ENCODE peak calls at places on chromosomes 16 and 17, in ten cellular contexts. C, L, Q, W, M, P, G, N, S and D are unnamed samples.

GRCh38 chr16:11084484-11085024 is 140.2 kb downstream of the CLEC16A start:
- DNase-seq in C (no peak), L (no peak), Q (no peak), W (no peak), M (no peak), P (no peak), G (no peak), N (peak; percentile 58), S (no peak), D (no peak)

GRCh38 chr17:42354956-42355843 is 33.0 kb downstream of the STAT3 start:
- DNase-seq in C (no peak), L (no peak), Q (no peak), W (no peak), M (no peak), P (no peak), G (no peak), N (no peak), S (no peak), D (no peak)

GRCh38 chr17:72928454-72929136 is 163.9 kb downstream of the SLC39A11 start:
- DNase-seq in C (no peak), L (no peak), Q (no peak), W (no peak), M (no peak), P (no peak), G (no peak), N (no peak), S (no peak), D (no peak)

GRCh38 chr16:85555549-85556455 is 57.3 kb upstream of the GSE1 start:
- DNase-seq in C (peak; percentile 83), L (no peak), Q (peak; percentile 40), W (peak; percentile 75), M (no peak), P (peak; percentile 55), G (peak; percentile 87), N (no peak), S (no peak), D (no peak)

GRCh38 chr17:31416503-31416923 is 25.0 kb downstream of the RAB11FIP4 start:
- DNase-seq in C (no peak), L (no peak), Q (no peak), W (no peak), M (no peak), P (no peak), G (no peak), N (no peak), S (no peak), D (no peak)

GRCh38 chr17:21089145-21089544 is 37.6 kb upstream of the DHRS7B start:
- DNase-seq in C (no peak), L (no peak), Q (no peak), W (no peak), M (no peak), P (no peak), G (no peak), N (no peak), S (no peak), D (no peak)

GRCh38 chr16:66028505-66029216 is 337.8 kb upstream of the CDH5 start:
- DNase-seq in C (no peak), L (no peak), Q (no peak), W (no peak), M (no peak), P (no peak), G (no peak), N (no peak), S (no peak), D (no peak)

GRCh38 chr17:61561354-61561753 is 29.7 kb downstream of the NACA2 start:
- DNase-seq in C (no peak), L (no peak), Q (no peak), W (no peak), M (no peak), P (no peak), G (no peak), N (no peak), S (no peak), D (no peak)

GRCh38 chr17:38925263-38925995 is at the start of gene LASP1NB:
- DNase-seq in C (peak; percentile 85), L (no peak), Q (no peak), W (no peak), M (no peak), P (peak; percentile 25), G (peak; percentile 93), N (no peak), S (no peak), D (no peak)

GRCh38 chr16:35298460-35299243 is 1839.2 kb downstream of the TP53TG3F start:
- DNase-seq in C (no peak), L (no peak), Q (no peak), W (no peak), M (no peak), P (no peak), G (no peak), N (no peak), S (no peak), D (no peak)

GRCh38 chr17:76442341-76443338 is 10.3 kb downstream of the UBE2O start:
- DNase-seq in C (no peak), L (no peak), Q (peak; percentile 45), W (no peak), M (no peak), P (no peak), G (no peak), N (no peak), S (no peak), D (no peak)

GRCh38 chr17:2295575-2295974 is 8.0 kb downstream of the SMG6 start:
- DNase-seq in C (no peak), L (no peak), Q (no peak), W (no peak), M (no peak), P (no peak), G (no peak), N (no peak), S (no peak), D (no peak)

GRCh38 chr16:72024862-72025382 is 16.4 kb downstream of the DHODH start:
- DNase-seq in C (no peak), L (no peak), Q (no peak), W (no peak), M (no peak), P (no peak), G (no peak), N (no peak), S (no peak), D (no peak)

GRCh38 chr16:72023962-72024361 is 15.4 kb downstream of the DHODH start:
- DNase-seq in C (no peak), L (no peak), Q (no peak), W (no peak), M (no peak), P (no peak), G (no peak), N (no peak), S (no peak), D (no peak)

GRCh38 chr16:72027669-72028378 is 19.3 kb downstream of the DHODH start:
- DNase-seq in C (no peak), L (no peak), Q (no peak), W (no peak), M (no peak), P (no peak), G (no peak), N (no peak), S (no peak), D (no peak)

GRCh38 chr16:72029567-72030271 is 21.2 kb downstream of the DHODH start:
- DNase-seq in C (no peak), L (no peak), Q (peak; percentile 32), W (no peak), M (no peak), P (no peak), G (no peak), N (no peak), S (no peak), D (no peak)

GRCh38 chr16:72025404-72026114 is 17.0 kb downstream of the DHODH start:
- DNase-seq in C (no peak), L (no peak), Q (no peak), W (no peak), M (no peak), P (no peak), G (no peak), N (no peak), S (no peak), D (no peak)
- TF ChIP-seq CTCF in C (no peak), L (no peak), Q (no peak), W (no peak), M (no peak), P (no peak), G (no peak), N (no peak), S (no peak), D (no peak)

GRCh38 chr17:79942591-79943353 is 92.9 kb downstream of the TBC1D16 start:
- DNase-seq in C (no peak), L (no peak), Q (no peak), W (peak; percentile 14), M (no peak), P (no peak), G (no peak), N (no peak), S (no peak), D (peak; percentile 72)
- TF ChIP-seq POLR2AphosphoS5 in C (no peak), L (peak; percentile 7), Q (no peak), W (no peak), M (no peak), P (no peak), G (no peak), N (no peak), S (no peak), D (no peak)

GRCh38 chr17:64148699-64149098 is 18.8 kb upstream of the ERN1 start:
- DNase-seq in C (peak; percentile 14), L (no peak), Q (peak; percentile 61), W (no peak), M (no peak), P (peak; percentile 41), G (peak; percentile 43), N (no peak), S (no peak), D (peak; percentile 51)
- TF ChIP-seq CTCF in C (no peak), L (no peak), Q (no peak), W (no peak), M (peak; percentile 4), P (no peak), G (peak; percentile 31), N (peak; percentile 43), S (no peak), D (no peak)

GRCh38 chr17:44267818-44268490 is at the start of gene SLC4A1:
- DNase-seq in C (no peak), L (no peak), Q (no peak), W (no peak), M (no peak), P (no peak), G (peak; percentile 44), N (no peak), S (no peak), D (no peak)

GRCh38 chr17:44267165-44267455 is 825 bp downstream of the SLC4A1 start:
- DNase-seq in C (no peak), L (no peak), Q (no peak), W (no peak), M (no peak), P (no peak), G (no peak), N (no peak), S (no peak), D (no peak)

GRCh38 chr17:44263360-44263902 is 4.5 kb downstream of the SLC4A1 start:
- DNase-seq in C (no peak), L (no peak), Q (no peak), W (no peak), M (no peak), P (no peak), G (no peak), N (no peak), S (no peak), D (no peak)

GRCh38 chr17:44269118-44269794 is 1.3 kb upstream of the SLC4A1 start:
- DNase-seq in C (no peak), L (no peak), Q (no peak), W (no peak), M (no peak), P (no peak), G (peak; percentile 47), N (no peak), S (no peak), D (no peak)

GRCh38 chr17:44266402-44267164 is 1.4 kb downstream of the SLC4A1 start:
- DNase-seq in C (no peak), L (no peak), Q (no peak), W (no peak), M (no peak), P (no peak), G (peak; percentile 69), N (no peak), S (no peak), D (no peak)
- TF ChIP-seq POLR2AphosphoS5 in C (no peak), L (no peak), Q (no peak), W (no peak), M (no peak), P (no peak), G (no peak), N (no peak), S (no peak), D (no peak)